ENCODE peak calls at places on chromosomes 12 and 14, in six cellular contexts. X is foreskin fibroblast, W is choroid plexus epithelial cell, D is left ventricle myocardium inferior, N is HCT116, I is body of pancreas. P is an unnamed sample.

GRCh38 chr12:119020377-119021360 is 39.3 kb downstream of the SRRM4 start:
- DNase-seq in I (peak; percentile 61), W (no peak), D (peak; percentile 17), N (peak; percentile 36), X (no peak), P (peak; percentile 31)

GRCh38 chr14:77377502-77377844 is 294 bp downstream of the SAMD15 start:
- DNase-seq in I (no peak), W (no peak), N (no peak), X (peak; percentile 2), D (no peak), P (no peak)

GRCh38 chr12:11727133-11727664 is 77.7 kb downstream of the ETV6 start:
- DNase-seq in N (no peak), W (no peak), D (no peak), I (no peak), X (no peak), P (no peak)

GRCh38 chr12:60021235-60021634 is 425.4 kb downstream of the SLC16A7 start:
- DNase-seq in W (no peak), I (no peak), X (no peak), D (no peak), N (no peak), P (no peak)

GRCh38 chr12:77122236-77122635 is 56.9 kb upstream of the E2F7 start:
- DNase-seq in D (no peak), I (peak; percentile 4), N (peak; percentile 57), W (peak; percentile 96), X (peak; percentile 92), P (no peak)

GRCh38 chr14:69464379-69464778 is 20.1 kb upstream of the PLEKHD1 start:
- DNase-seq in N (no peak), X (no peak), I (no peak), D (no peak), W (peak; percentile 27), P (no peak)

GRCh38 chr12:86723326-86723725 is 467.1 kb upstream of the MGAT4C start:
- DNase-seq in X (no peak), D (no peak), I (no peak), W (peak; percentile 18), N (no peak), P (no peak)

GRCh38 chr14:100708349-100709217 is 18.1 kb upstream of the DLK1 start:
- DNase-seq in I (peak; percentile 94), W (peak; percentile 50), X (no peak), D (peak; percentile 70), N (peak; percentile 35), P (peak; percentile 76)

GRCh38 chr12:50618864-50619609 is 114.3 kb downstream of the DIP2B start:
- DNase-seq in X (no peak), W (peak; percentile 74), N (peak; percentile 66), I (peak; percentile 13), D (no peak), P (no peak)

GRCh38 chr12:21073822-21074460 is 57.1 kb upstream of the SLCO1B1 start:
- DNase-seq in D (no peak), X (no peak), W (peak; percentile 95), N (peak; percentile 93), I (no peak), P (no peak)

GRCh38 chr12:113857371-113857770 is 108.8 kb downstream of the RBM19 start:
- DNase-seq in N (no peak), I (no peak), X (no peak), W (no peak), D (no peak), P (no peak)

GRCh38 chr12:122282066-122282465 is 15.8 kb upstream of the VPS33A start:
- DNase-seq in N (no peak), W (peak; percentile 76), X (peak; percentile 47), D (no peak), I (no peak), P (no peak)

GRCh38 chr12:97572220-97572619 is 109.6 kb downstream of the RMST start:
- DNase-seq in D (no peak), I (no peak), X (no peak), W (no peak), N (no peak), P (no peak)

GRCh38 chr12:124419292-124420040 is 124.6 kb downstream of the RFLNA start:
- DNase-seq in I (no peak), N (no peak), X (no peak), D (no peak), W (peak; percentile 96), P (no peak)

GRCh38 chr14:68593806-68594536 is 198.9 kb downstream of the ZFP36L1 start:
- DNase-seq in W (peak; percentile 54), I (no peak), N (no peak), X (no peak), D (no peak), P (no peak)

GRCh38 chr12:23039834-23040233 is 414.9 kb downstream of the ETNK1 start:
- DNase-seq in I (no peak), N (no peak), W (no peak), X (no peak), D (no peak), P (no peak)

GRCh38 chr14:74429221-74429691 is 3.2 kb upstream of the SYNDIG1L start:
- DNase-seq in X (no peak), I (no peak), N (no peak), D (no peak), W (no peak), P (no peak)

GRCh38 chr14:75711796-75712211 is 50.8 kb downstream of the TTLL5 start:
- DNase-seq in N (peak; percentile 34), I (peak; percentile 90), W (peak; percentile 87), X (peak; percentile 67), D (peak; percentile 58), P (peak; percentile 78)

GRCh38 chr12:106310687-106311086 is 8.2 kb downstream of the TCP11L2 start:
- DNase-seq in I (no peak), N (no peak), W (no peak), D (no peak), X (no peak), P (no peak)

GRCh38 chr12:106308611-106309010 is 6.1 kb downstream of the TCP11L2 start:
- DNase-seq in X (no peak), N (no peak), I (no peak), W (no peak), D (no peak), P (no peak)

GRCh38 chr12:106309671-106310313 is 7.3 kb downstream of the TCP11L2 start:
- DNase-seq in I (no peak), N (no peak), X (peak; percentile 34), D (no peak), W (peak; percentile 81), P (peak; percentile 56)

GRCh38 chr12:106307176-106307575 is 4.6 kb downstream of the TCP11L2 start:
- DNase-seq in I (no peak), D (no peak), X (no peak), W (no peak), N (no peak), P (no peak)

GRCh38 chr12:106311139-106311538 is 8.6 kb downstream of the TCP11L2 start:
- DNase-seq in I (no peak), N (no peak), X (no peak), W (no peak), D (no peak), P (no peak)
- H3K4me3 ChIP-seq in I (no peak overlapping the region), N (no peak overlapping the region), X (no peak overlapping the region), W (no peak overlapping the region), D (no peak overlapping the region), P (no peak overlapping the region)

DNA sequence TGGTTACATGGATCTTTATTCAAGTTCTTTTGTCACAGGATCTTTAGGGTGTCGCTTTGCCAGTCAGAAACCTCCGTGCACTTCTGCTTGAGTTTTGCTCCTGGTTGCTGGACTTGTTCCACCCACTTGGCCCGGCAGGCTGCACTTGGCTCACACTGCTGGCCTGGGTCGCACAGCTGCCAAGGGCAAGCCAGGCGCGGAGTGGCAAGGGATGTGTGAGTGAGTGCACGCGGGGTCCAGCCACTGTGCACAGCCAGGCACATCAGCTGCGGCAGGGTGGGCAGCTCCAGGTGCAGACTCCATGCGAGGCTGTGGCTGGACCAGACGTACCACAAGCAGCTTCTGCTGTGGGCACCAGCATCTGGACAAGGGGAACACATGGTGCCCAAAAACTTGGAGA is 76.6 kb downstream of the DERA start:
- DNase-seq in N (no peak), W (no peak), I (peak; percentile 59), X (no peak), D (peak; percentile 76), P (no peak)
- H3K4me3 ChIP-seq in N (no peak overlapping the region), W (no peak overlapping the region), I (no peak overlapping the region), X (no peak overlapping the region), D (no peak overlapping the region), P (no peak overlapping the region)

GRCh38 chr12:84502180-84502857 is 410.3 kb downstream of the SLC6A15 start:
- DNase-seq in D (no peak), W (no peak), I (no peak), X (no peak), N (no peak), P (no peak)

GRCh38 chr12:84502907-84503787 is 409.5 kb downstream of the SLC6A15 start:
- DNase-seq in D (no peak), N (peak; percentile 42), I (peak; percentile 77), X (peak; percentile 66), W (peak; percentile 87), P (peak; percentile 62)

GRCh38 chr12:84492381-84492883 is 420.2 kb downstream of the SLC6A15 start:
- DNase-seq in W (no peak), D (no peak), N (no peak), X (no peak), I (no peak), P (no peak)

GRCh38 chr12:84497819-84498218 is 414.8 kb downstream of the SLC6A15 start:
- DNase-seq in N (peak; percentile 16), W (peak; percentile 67), I (no peak), D (no peak), X (no peak), P (no peak)
- H3K4me3 ChIP-seq in N (no peak overlapping the region), W (no peak overlapping the region), I (no peak overlapping the region), D (no peak overlapping the region), X (no peak overlapping the region), P (no peak overlapping the region)

GRCh38 chr14:104140213-104140462 is 1.8 kb downstream of the KIF26A start:
- DNase-seq in X (no peak), I (no peak), N (no peak), D (peak; percentile 15), W (no peak), P (peak; percentile 11)

GRCh38 chr14:104139460-104140212 is 1.2 kb downstream of the KIF26A start:
- DNase-seq in X (no peak), W (no peak), D (peak; percentile 15), I (no peak), N (no peak), P (peak; percentile 6)

GRCh38 chr14:104141621-104142091 is 3.3 kb downstream of the KIF26A start:
- DNase-seq in X (no peak), D (no peak), N (no peak), W (no peak), I (no peak), P (peak; percentile 11)

GRCh38 chr14:104142136-104143041 is 4.0 kb downstream of the KIF26A start:
- DNase-seq in N (no peak), I (no peak), D (no peak), X (no peak), W (no peak), P (peak; percentile 13)

DNA sequence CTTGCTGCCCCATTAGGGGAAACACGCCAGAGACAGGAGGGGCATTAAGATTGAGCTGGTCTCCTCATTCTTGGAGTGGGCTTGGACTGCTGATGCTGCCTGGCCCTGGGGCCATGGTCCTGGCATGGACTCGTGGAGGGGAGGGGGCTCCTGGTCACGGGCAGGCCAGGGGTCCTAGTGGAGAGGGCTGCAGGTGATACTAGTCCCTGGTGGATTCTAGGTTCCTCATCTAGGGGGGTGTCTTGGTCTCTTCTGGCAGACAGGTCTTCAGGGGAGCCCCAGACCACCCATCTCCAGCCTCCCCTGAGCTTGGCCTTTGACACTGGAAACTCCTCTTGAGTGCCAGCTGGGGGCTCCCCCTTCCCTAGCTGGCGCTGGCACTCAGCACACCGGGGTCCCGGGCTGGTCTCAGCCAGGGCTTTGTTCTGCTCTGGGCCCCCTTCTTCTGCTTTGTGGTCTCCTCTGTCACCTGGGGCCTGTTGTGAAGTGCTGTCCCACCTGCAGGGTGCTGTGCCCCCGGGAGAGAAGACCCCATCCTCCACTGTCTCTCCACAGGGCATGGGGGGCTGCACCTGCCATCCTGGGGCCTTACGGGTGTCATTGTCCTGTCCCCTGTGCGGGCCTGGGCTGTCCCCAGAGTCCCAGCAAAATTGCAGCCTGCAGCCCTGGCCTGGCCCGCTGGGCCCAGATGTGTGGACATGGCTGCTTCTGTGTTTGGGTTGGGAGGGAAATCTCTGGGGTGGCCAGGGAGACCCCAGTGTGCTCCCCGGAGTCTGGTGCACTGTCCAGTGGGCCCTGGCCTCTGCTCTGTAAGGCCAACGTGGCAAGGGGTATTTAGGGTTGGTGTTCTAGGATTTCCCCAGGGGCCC is 2.3 kb downstream of the KIF26A start:
- DNase-seq in D (no peak), W (no peak), N (no peak), I (no peak), X (no peak), P (peak; percentile 16)
- H3K4me3 ChIP-seq in D (peak overlapping the region; percentile 77), W (no peak overlapping the region), N (no peak overlapping the region), I (no peak overlapping the region), X (no peak overlapping the region), P (no peak overlapping the region)

P was measured in adrenal gland.